ENCODE peak calls at places on chromosomes 1 and 21, in ten cellular contexts. D, R, N, W, L, G, U, O, P and K are unnamed samples.

GRCh38 chr1:224454337-224455055 is 19.9 kb upstream of the WDR26 start:
- DNase-seq in P (peak; percentile 70), W (no peak), L (no peak), U (no peak), G (no peak), O (no peak), R (no peak), D (no peak), N (peak; percentile 81), K (no peak)

GRCh38 chr1:85607126-85607912 is 26.8 kb downstream of the CCN1 start:
- DNase-seq in P (peak; percentile 65), R (no peak), D (no peak), W (peak; percentile 71), G (no peak), O (no peak), L (peak; percentile 100), N (peak; percentile 81), U (no peak), K (peak; percentile 100)

GRCh38 chr1:6700853-6701436 is 671 bp downstream of the DNAJC11 start:
- DNase-seq in R (no peak), D (no peak), W (no peak), U (no peak), N (no peak), P (peak; percentile 19), L (no peak), G (no peak), O (peak; percentile 6), K (no peak)

GRCh38 chr1:84634536-84635205 is 55.6 kb downstream of the SSX2IP start:
- DNase-seq in P (peak; percentile 76), R (no peak), L (no peak), O (no peak), W (no peak), N (peak; percentile 69), G (no peak), U (no peak), D (no peak), K (no peak)

GRCh38 chr1:206951318-206952105 is 5.2 kb upstream of the PIGR start:
- DNase-seq in O (no peak), L (no peak), N (peak; percentile 56), P (peak; percentile 81), R (no peak), D (no peak), U (no peak), G (no peak), W (no peak), K (no peak)

GRCh38 chr1:214107322-214108096 is 119.7 kb downstream of the PROX1 start:
- DNase-seq in U (peak; percentile 57), L (peak; percentile 9), G (no peak), O (no peak), W (no peak), D (no peak), N (no peak), R (peak; percentile 37), P (peak; percentile 38), K (no peak)

GRCh38 chr1:221756830-221757551 is 15.1 kb upstream of the DUSP10 start:
- DNase-seq in L (peak; percentile 37), P (no peak), G (no peak), R (no peak), W (no peak), N (no peak), U (no peak), D (no peak), O (no peak), K (no peak)

GRCh38 chr1:179146476-179146875 is 64.6 kb downstream of the TOR3A start:
- DNase-seq in L (no peak), U (no peak), D (no peak), O (no peak), W (no peak), P (no peak), R (no peak), N (no peak), G (peak; percentile 38), K (no peak)

GRCh38 chr1:3315991-3316943 is 138.2 kb upstream of the ARHGEF16 start:
- DNase-seq in D (no peak), L (no peak), P (peak; percentile 33), R (no peak), W (peak; percentile 36), U (peak; percentile 3), N (no peak), O (no peak), G (no peak), K (no peak)

GRCh38 chr1:68174173-68175113 is 57.9 kb downstream of the WLS start:
- DNase-seq in G (no peak), O (no peak), U (no peak), W (peak; percentile 32), L (peak; percentile 98), N (peak; percentile 63), P (peak; percentile 71), R (peak; percentile 34), D (peak; percentile 78), K (peak; percentile 82)

GRCh38 chr1:5725855-5726585 is 266.2 kb downstream of the NPHP4 start:
- DNase-seq in L (no peak), U (no peak), O (no peak), W (no peak), R (no peak), N (no peak), P (no peak), G (no peak), D (peak; percentile 18), K (no peak)

GRCh38 chr1:40030528-40031135 is 9.9 kb upstream of the CAP1 start:
- DNase-seq in R (no peak), U (no peak), L (peak; percentile 87), D (no peak), N (peak; percentile 68), O (no peak), W (no peak), P (no peak), G (peak; percentile 12), K (peak; percentile 65)

GRCh38 chr1:190296453-190296852 is 181.2 kb downstream of the BRINP3 start:
- DNase-seq in R (no peak), O (no peak), N (no peak), W (no peak), D (no peak), L (no peak), G (no peak), U (no peak), P (no peak), K (no peak)

GRCh38 chr1:44648514-44649250 is 25.6 kb downstream of the TMEM53 start:
- DNase-seq in G (no peak), D (no peak), U (no peak), R (no peak), P (peak; percentile 95), W (no peak), O (no peak), N (no peak), L (no peak), K (no peak)

GRCh38 chr1:200654660-200655059 is 15.0 kb downstream of the DDX59 start:
- DNase-seq in D (no peak), O (no peak), W (no peak), N (no peak), L (no peak), P (no peak), G (no peak), R (no peak), U (no peak), K (no peak)

GRCh38 chr1:19416145-19416544 is 69.2 kb downstream of the CAPZB start:
- DNase-seq in D (no peak), W (no peak), L (no peak), N (no peak), R (no peak), P (no peak), U (no peak), G (no peak), O (no peak), K (no peak)
- H3K4me1 ChIP-seq in D (peaks cover 3% of the 10 kb centered on the region), W (no peaks in the 10 kb centered on the region), L (peaks cover 14% of the 10 kb centered on the region), N (peaks cover 16% of the 10 kb centered on the region), R (peaks cover 11% of the 10 kb centered on the region), P (peaks cover 2% of the 10 kb centered on the region), U (peaks cover 28% of the 10 kb centered on the region), G (peaks cover 52% of the 10 kb centered on the region), O (no peaks in the 10 kb centered on the region), K (no peaks in the 10 kb centered on the region)

DNA sequence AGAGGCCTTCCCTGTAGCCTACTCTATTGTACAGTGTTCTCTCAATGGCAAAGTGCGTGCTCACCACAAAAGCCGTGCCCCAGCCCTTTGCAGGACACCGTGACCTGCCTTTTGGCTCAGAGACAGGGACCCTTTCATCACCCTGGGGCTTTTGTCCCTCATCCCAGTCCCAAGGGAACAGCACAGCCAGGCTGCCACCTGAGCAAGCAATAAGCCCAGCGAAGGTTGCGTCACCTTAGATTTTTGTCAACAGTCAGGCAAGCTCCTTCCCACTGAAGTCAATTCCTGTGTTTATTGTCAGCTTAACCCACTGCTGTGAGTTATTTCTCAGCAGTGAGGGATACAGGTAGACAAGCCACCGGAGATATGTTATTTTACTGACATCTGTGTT is 4.4 kb upstream of the GRIK3 start:
- DNase-seq in D (no peak), U (no peak), G (no peak), L (no peak), R (no peak), P (no peak), N (no peak), O (no peak), W (no peak), K (no peak)
- H3K27me3 ChIP-seq in D (no peaks in the 10 kb centered on the region), U (peaks cover 51% of the 10 kb centered on the region), G (no peaks in the 10 kb centered on the region), L (peaks cover 15% of the 10 kb centered on the region), R (peaks cover 66% of the 10 kb centered on the region), P (peaks cover 31% of the 10 kb centered on the region), N (peaks cover 94% of the 10 kb centered on the region), O (peaks cover 89% of the 10 kb centered on the region), W (peaks cover 9% of the 10 kb centered on the region), K (peaks cover 40% of the 10 kb centered on the region)

GRCh38 chr21:42258150-42258884 is 39.4 kb downstream of the ABCG1 start:
- DNase-seq in P (peak; percentile 68), O (peak; percentile 75), W (peak; percentile 57), N (peak; percentile 72), D (peak; percentile 84), R (peak; percentile 70), U (peak; percentile 93), L (peak; percentile 14), G (peak; percentile 90), K (peak; percentile 65)
- H3K4me1 ChIP-seq in P (no peaks in the 10 kb centered on the region), O (no peaks in the 10 kb centered on the region), W (no peaks in the 10 kb centered on the region), N (peaks cover 28% of the 10 kb centered on the region), D (no peaks in the 10 kb centered on the region), R (peaks cover 21% of the 10 kb centered on the region), U (peaks cover 47% of the 10 kb centered on the region), L (no peaks in the 10 kb centered on the region), G (no peaks in the 10 kb centered on the region), K (peaks cover 38% of the 10 kb centered on the region)

GRCh38 chr1:156427858-156428257 is 58.8 kb downstream of the RHBG start:
- DNase-seq in N (no peak), O (no peak), L (no peak), U (no peak), D (no peak), G (no peak), P (no peak), W (no peak), R (no peak), K (no peak)

GRCh38 chr1:156430809-156431208 is 61.8 kb downstream of the RHBG start:
- DNase-seq in W (no peak), P (no peak), L (no peak), G (no peak), N (no peak), U (no peak), O (no peak), D (no peak), R (no peak), K (no peak)

GRCh38 chr1:156430305-156430704 is 61.3 kb downstream of the RHBG start:
- DNase-seq in W (no peak), N (no peak), U (no peak), D (no peak), O (no peak), R (no peak), G (no peak), P (no peak), L (no peak), K (no peak)

GRCh38 chr1:156429308-156430060 is 60.5 kb downstream of the RHBG start:
- DNase-seq in N (no peak), D (no peak), O (no peak), L (no peak), R (no peak), W (no peak), G (no peak), P (no peak), U (no peak), K (no peak)

GRCh38 chr1:156428772-156429288 is 59.8 kb downstream of the RHBG start:
- DNase-seq in D (no peak), G (no peak), N (no peak), P (no peak), O (no peak), R (no peak), W (no peak), L (no peak), U (no peak), K (no peak)
- H3K27me3 ChIP-seq in D (no peaks in the 10 kb centered on the region), G (no peaks in the 10 kb centered on the region), N (peaks cover 100% of the 10 kb centered on the region), P (peaks cover 43% of the 10 kb centered on the region), O (peaks cover 98% of the 10 kb centered on the region), R (peaks cover 46% of the 10 kb centered on the region), W (peaks cover 35% of the 10 kb centered on the region), L (peaks cover 77% of the 10 kb centered on the region), U (peaks cover 65% of the 10 kb centered on the region), K (peaks cover 91% of the 10 kb centered on the region)